ENCODE peak calls at places on chromosomes 2 and 18, in eight cellular contexts. P, L, W, J, M, G, Z and S are unnamed samples.

GRCh38 chr2:137943035-137943830 is 21.0 kb upstream of the HNMT start:
- DNase-seq in P (no peak), L (no peak), W (no peak), J (no peak), M (no peak), G (peak; percentile 14), Z (no peak), S (no peak)

GRCh38 chr2:38345323-38346038 is 31.6 kb downstream of the ATL2 start:
- DNase-seq in P (no peak), L (no peak), W (no peak), J (no peak), M (no peak), G (no peak), Z (no peak), S (no peak)

GRCh38 chr18:22827741-22828140 is 105.4 kb upstream of the RBBP8 start:
- DNase-seq in P (no peak), L (no peak), W (no peak), J (no peak), M (no peak), G (no peak), Z (no peak), S (no peak)

GRCh38 chr2:189559579-189560272 is 20.9 kb downstream of the SLC40A1 start:
- DNase-seq in P (no peak), L (no peak), W (no peak), J (no peak), M (no peak), G (no peak), Z (no peak), S (no peak)

GRCh38 chr2:88608184-88608583 is 19.1 kb downstream of the EIF2AK3 start:
- DNase-seq in P (no peak), L (no peak), W (no peak), J (peak; percentile 58), M (no peak), G (no peak), Z (no peak), S (peak; percentile 50)

GRCh38 chr2:226609361-226609760 is 190.3 kb downstream of the IRS1 start:
- DNase-seq in P (no peak), L (no peak), W (no peak), J (no peak), M (no peak), G (peak; percentile 18), Z (no peak), S (no peak)

GRCh38 chr2:157439792-157440186 is 4.1 kb downstream of the CYTIP start:
- DNase-seq in P (no peak), L (no peak), W (no peak), J (peak; percentile 63), M (no peak), G (no peak), Z (no peak), S (peak; percentile 56)

GRCh38 chr2:191916826-191917225 is 69.9 kb upstream of the CAVIN2 start:
- DNase-seq in P (no peak), L (no peak), W (no peak), J (no peak), M (no peak), G (no peak), Z (no peak), S (no peak)

GRCh38 chr18:50189160-50189559 is 5.8 kb downstream of the MYO5B start:
- DNase-seq in P (no peak), L (no peak), W (no peak), J (no peak), M (no peak), G (no peak), Z (no peak), S (peak; percentile 73)

GRCh38 chr2:68835636-68836035 is 35.6 kb downstream of the BMP10 start:
- DNase-seq in P (no peak), L (no peak), W (no peak), J (peak; percentile 76), M (no peak), G (no peak), Z (no peak), S (no peak)

GRCh38 chr18:45464619-45465018 is 150.7 kb upstream of the SLC14A2 start:
- DNase-seq in P (no peak), L (no peak), W (no peak), J (no peak), M (no peak), G (no peak), Z (peak; percentile 74), S (no peak)

GRCh38 chr2:226693521-226693920 is 106.1 kb downstream of the IRS1 start:
- DNase-seq in P (no peak), L (no peak), W (no peak), J (no peak), M (no peak), G (no peak), Z (no peak), S (no peak)

GRCh38 chr2:201343559-201343958 is 13.6 kb downstream of the FLACC1 start:
- DNase-seq in P (no peak), L (peak; percentile 59), W (no peak), J (peak; percentile 24), M (no peak), G (no peak), Z (no peak), S (peak; percentile 90)

DNA sequence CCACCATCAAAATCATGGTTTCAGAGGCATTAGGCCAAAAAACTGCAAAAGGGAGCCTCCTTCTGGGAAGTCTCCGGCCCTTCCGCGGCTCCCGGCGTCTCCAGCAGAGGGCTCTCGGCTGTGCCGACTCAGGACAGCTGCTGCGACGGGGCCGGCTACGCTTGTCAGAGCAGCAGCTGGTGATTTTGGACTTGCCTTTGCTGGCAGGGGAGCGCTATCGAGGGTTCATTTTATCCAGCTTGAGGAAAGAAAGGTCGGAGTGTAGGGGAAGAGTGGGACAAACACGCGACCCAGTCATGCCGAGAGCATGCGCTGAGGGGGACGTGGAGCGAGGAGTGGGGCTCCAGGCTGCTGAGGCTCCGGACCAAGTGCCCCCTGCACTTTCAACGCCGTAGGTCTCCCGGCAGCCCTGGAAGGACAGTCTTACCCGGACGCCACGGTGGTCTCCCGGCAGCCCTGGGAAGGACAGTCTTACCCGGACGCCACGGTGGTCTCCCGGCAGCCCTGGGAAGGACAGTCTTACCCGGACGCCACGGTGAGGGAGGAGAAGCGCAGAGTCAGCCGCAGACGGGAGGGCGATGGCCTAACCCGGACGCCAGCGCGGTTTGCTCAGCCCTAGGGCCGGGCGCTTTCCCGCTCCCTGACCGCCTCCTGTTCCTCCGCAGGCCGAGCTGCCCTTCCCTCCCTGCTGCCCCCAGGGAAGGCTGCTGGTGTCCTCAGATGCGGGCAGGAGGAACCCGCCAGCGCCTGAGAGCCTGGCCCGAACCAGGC is 21.7 kb downstream of the DDX18 start:
- DNase-seq in P (peak; percentile 93), L (peak; percentile 85), W (no peak), J (peak; percentile 68), M (peak; percentile 35), G (peak; percentile 90), Z (peak; percentile 86), S (no peak)
- TF ChIP-seq CTCF in P (peak; percentile 82), L (peak; percentile 90), W (peak; percentile 27), J (peak; percentile 77), M (peak; percentile 64), G (peak; percentile 96), Z (peak; percentile 81), S (peak; percentile 36)

GRCh38 chr18:56316727-56317126 is 321.7 kb downstream of the TXNL1 start:
- DNase-seq in P (no peak), L (no peak), W (no peak), J (no peak), M (no peak), G (no peak), Z (no peak), S (no peak)

GRCh38 chr18:56323673-56324072 is 314.7 kb downstream of the TXNL1 start:
- DNase-seq in P (no peak), L (peak; percentile 9), W (no peak), J (no peak), M (no peak), G (no peak), Z (no peak), S (no peak)

GRCh38 chr18:56322403-56322802 is 316.0 kb downstream of the TXNL1 start:
- DNase-seq in P (no peak), L (peak; percentile 32), W (no peak), J (no peak), M (no peak), G (no peak), Z (peak; percentile 70), S (no peak)

GRCh38 chr18:56319953-56320352 is 318.4 kb downstream of the TXNL1 start:
- DNase-seq in P (no peak), L (no peak), W (no peak), J (no peak), M (no peak), G (no peak), Z (no peak), S (peak; percentile 16)

DNA sequence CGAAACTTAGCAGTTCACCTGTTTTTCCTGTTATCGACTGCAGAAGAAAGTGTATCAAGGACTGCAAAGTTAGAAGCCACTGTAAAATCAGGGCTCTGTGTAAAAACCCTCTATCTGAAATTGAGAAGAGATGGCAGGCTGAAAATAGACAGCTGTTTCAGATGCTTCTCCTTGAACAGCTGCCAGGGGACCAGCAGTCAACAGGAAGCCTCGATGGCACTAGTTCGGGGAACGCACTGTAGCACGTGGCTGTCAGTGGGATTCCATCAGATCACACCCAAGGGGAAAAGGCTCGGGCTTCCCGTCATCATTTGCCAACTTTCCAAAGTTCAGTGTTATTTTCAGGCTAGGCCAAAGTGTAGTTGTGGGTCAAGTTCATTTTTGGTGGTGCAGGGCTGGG is 316.9 kb downstream of the TXNL1 start:
- DNase-seq in P (no peak), L (no peak), W (no peak), J (no peak), M (no peak), G (no peak), Z (no peak), S (peak; percentile 91)
- H2AFZ ChIP-seq in P (peak overlapping the region; percentile 38), L (peak overlapping the region; percentile 18), W (no peak overlapping the region), J (no peak overlapping the region), M (no peak overlapping the region), G (no peak overlapping the region), Z (no peak overlapping the region), S (peak overlapping the region; percentile 53)

DNA sequence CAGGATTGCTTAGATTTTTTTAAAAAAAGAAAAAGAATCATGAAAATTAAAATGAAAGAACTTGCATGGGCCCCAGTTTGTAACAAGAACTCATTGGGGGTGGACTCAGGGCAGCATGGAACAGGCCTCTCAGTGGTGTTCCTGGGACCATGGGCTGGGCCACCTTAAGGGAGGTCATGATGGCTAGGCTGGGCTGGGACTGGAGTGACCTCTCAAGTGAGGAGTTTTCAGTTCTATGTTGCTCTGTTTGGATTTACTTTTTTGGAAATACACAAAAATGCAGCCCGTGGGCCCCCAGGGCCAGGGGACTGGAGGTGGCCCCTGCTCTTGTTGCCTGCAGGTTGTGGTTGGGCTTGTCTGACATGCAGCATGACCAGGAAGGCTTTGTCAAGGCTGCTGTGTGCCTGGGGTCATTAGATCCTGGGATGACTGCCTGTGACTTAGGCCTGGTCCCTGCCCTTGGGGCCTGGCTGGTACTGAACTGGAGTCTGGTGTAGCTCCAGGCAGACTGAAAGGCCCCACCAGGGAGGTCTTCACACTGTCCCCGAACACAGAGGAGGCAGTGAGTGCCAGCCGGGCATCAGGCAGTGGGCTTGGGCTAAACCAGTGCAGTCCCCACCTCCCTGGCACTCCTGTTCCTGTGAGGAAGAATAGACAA is 115.6 kb downstream of the GLI2 start:
- DNase-seq in P (no peak), L (no peak), W (no peak), J (no peak), M (no peak), G (no peak), Z (no peak), S (no peak)
- TF ChIP-seq EZH2phosphoT487 in P (no peak), L (no peak), W (no peak), J (no peak), M (no peak), G (no peak), Z (no peak), S (no peak)

GRCh38 chr2:3443685-3444084 is 64.2 kb downstream of the TRAPPC12 start:
- DNase-seq in P (peak; percentile 60), L (no peak), W (no peak), J (peak; percentile 8), M (no peak), G (no peak), Z (no peak), S (no peak)
- TF ChIP-seq CTCF in P (peak; percentile 49), L (no peak), W (peak; percentile 26), J (peak; percentile 32), M (peak; percentile 30), G (no peak), Z (peak; percentile 7), S (no peak)